ENCODE peak calls at places on chromosomes 6 and 20, in ten cellular contexts. E is B cell; D is ACHN; U is stimulated activated naive CD8-positive, alpha-beta T cell treated with anti-CD3 and anti-CD28 coated beads, Interleukin-15, amount 100 ng/mL, for 72 hours; P is GM10248; K is thyroid gland; I is CD8-positive, alpha-beta T cell; N is mucosa of gallbladder; C is MM.1S; B is RPMI7951. S is an unnamed sample.

GRCh38 chr6:138410048-138410735 is 6.2 kb downstream of the HEBP2 start:
- DNase-seq in E (no peak), D (no peak), U (no peak), P (no peak), K (no peak), I (no peak), N (no peak), C (no peak), B (peak; percentile 62), S (no peak)

GRCh38 chr6:25302677-25303128 is 23.5 kb downstream of the CARMIL1 start:
- DNase-seq in E (no peak), D (peak; percentile 76), U (no peak), P (no peak), K (no peak), I (no peak), N (no peak), C (no peak), B (peak; percentile 71), S (no peak)

GRCh38 chr6:146914563-146915483 is 289.4 kb upstream of the STXBP5 start:
- DNase-seq in E (no peak), D (peak; percentile 93), U (no peak), P (no peak), K (peak; percentile 16), I (no peak), N (peak; percentile 23), C (no peak), B (peak; percentile 95), S (no peak)

GRCh38 chr6:31898200-31899011 is 908 bp upstream of the EHMT2 start:
- DNase-seq in E (no peak), D (peak; percentile 47), U (no peak), P (no peak), K (peak; percentile 46), I (peak; percentile 70), N (no peak), C (peak; percentile 77), B (peak; percentile 39), S (no peak)

GRCh38 chr6:118283759-118284158 is 264.3 kb upstream of the PLN start:
- DNase-seq in E (no peak), D (peak; percentile 63), U (peak; percentile 41), P (peak; percentile 15), K (peak; percentile 17), I (peak; percentile 52), N (peak; percentile 46), C (peak; percentile 52), B (peak; percentile 64), S (peak; percentile 41)

GRCh38 chr6:118152524-118152923 is 245.5 kb downstream of the SLC35F1 start:
- DNase-seq in E (no peak), D (no peak), U (no peak), P (no peak), K (no peak), I (no peak), N (no peak), C (no peak), B (no peak), S (no peak)

GRCh38 chr20:45091366-45091765 is 9.6 kb downstream of the KCNS1 start:
- DNase-seq in E (no peak), D (no peak), U (no peak), P (no peak), K (no peak), I (no peak), N (no peak), C (no peak), B (no peak), S (no peak)

GRCh38 chr6:114747995-114748625 is 405.3 kb upstream of the HS3ST5 start:
- DNase-seq in E (no peak), D (peak; percentile 48), U (peak; percentile 2), P (peak; percentile 11), K (peak; percentile 42), I (no peak), N (peak; percentile 27), C (peak; percentile 48), B (peak; percentile 60), S (no peak)

GRCh38 chr6:116200619-116201249 is 53.1 kb downstream of the TSPYL4 start:
- DNase-seq in E (no peak), D (no peak), U (no peak), P (no peak), K (no peak), I (no peak), N (no peak), C (no peak), B (no peak), S (no peak)

GRCh38 chr20:21510414-21510971 is 3.4 kb downstream of the NKX2-2 start:
- DNase-seq in E (no peak), D (peak; percentile 30), U (no peak), P (peak; percentile 32), K (no peak), I (no peak), N (no peak), C (no peak), B (no peak), S (no peak)

GRCh38 chr20:18144541-18145099 is 7.0 kb downstream of the KAT14 start:
- DNase-seq in E (no peak), D (no peak), U (no peak), P (no peak), K (no peak), I (no peak), N (peak; percentile 30), C (no peak), B (no peak), S (no peak)

GRCh38 chr6:165417298-165417865 is 108.0 kb upstream of the C6orf118 start:
- DNase-seq in E (no peak), D (no peak), U (no peak), P (no peak), K (no peak), I (no peak), N (no peak), C (no peak), B (peak; percentile 5), S (no peak)

GRCh38 chr6:114862809-114863208 is 520.0 kb upstream of the HS3ST5 start:
- DNase-seq in E (no peak), D (no peak), U (no peak), P (no peak), K (no peak), I (no peak), N (no peak), C (no peak), B (peak; percentile 7), S (no peak)

GRCh38 chr20:4808872-4809271 is 87.2 kb downstream of the PRND start:
- DNase-seq in E (no peak), D (no peak), U (no peak), P (no peak), K (no peak), I (no peak), N (no peak), C (no peak), B (no peak), S (no peak)

GRCh38 chr6:69185276-69185675 is 550.2 kb downstream of the ADGRB3 start:
- DNase-seq in E (no peak), D (no peak), U (no peak), P (no peak), K (no peak), I (no peak), N (no peak), C (no peak), B (no peak), S (no peak)

GRCh38 chr6:96227135-96227534 is 211.4 kb downstream of the FUT9 start:
- DNase-seq in E (no peak), D (no peak), U (no peak), P (no peak), K (no peak), I (no peak), N (no peak), C (peak; percentile 37), B (no peak), S (no peak)

GRCh38 chr6:169174516-169175359 is 78.9 kb downstream of the THBS2 start:
- DNase-seq in E (no peak), D (no peak), U (no peak), P (no peak), K (no peak), I (no peak), N (no peak), C (no peak), B (peak; percentile 35), S (no peak)

GRCh38 chr6:24743265-24743943 is 24.4 kb upstream of the C6orf62 start:
- DNase-seq in E (no peak), D (peak; percentile 71), U (peak; percentile 43), P (peak; percentile 33), K (no peak), I (no peak), N (peak; percentile 39), C (no peak), B (peak; percentile 98), S (no peak)

GRCh38 chr6:75393806-75394205 is 99.8 kb downstream of the FILIP1 start:
- DNase-seq in E (no peak), D (no peak), U (no peak), P (no peak), K (no peak), I (no peak), N (no peak), C (no peak), B (no peak), S (no peak)

GRCh38 chr6:52570291-52570700 is 6.6 kb downstream of the TRAM2 start:
- DNase-seq in E (no peak), D (no peak), U (no peak), P (no peak), K (peak; percentile 85), I (no peak), N (peak; percentile 19), C (no peak), B (peak; percentile 80), S (no peak)

GRCh38 chr6:74280130-74280692 is 584.2 kb downstream of the CD109 start:
- DNase-seq in E (no peak), D (no peak), U (no peak), P (no peak), K (no peak), I (no peak), N (no peak), C (no peak), B (no peak), S (no peak)

GRCh38 chr6:16206595-16207037 is 31.8 kb upstream of the GMPR start:
- DNase-seq in E (peak; percentile 53), D (peak; percentile 65), U (peak; percentile 31), P (peak; percentile 68), K (peak; percentile 66), I (peak; percentile 29), N (peak; percentile 66), C (peak; percentile 54), B (peak; percentile 92), S (peak; percentile 20)